ENCODE peak calls at places on chromosomes 3 and 15, in four cellular contexts. K is tibial artery, Q is esophagus squamous epithelium, L is psoas muscle. N is an unnamed sample. For H3K9me3 and H3K27me3, the result is how much of the 10 kb centered on the place peaks cover.

GRCh38 chr15:98292442-98293240 is 332.1 kb downstream of the ARRDC4 start:
- DNase-seq in K (no peak), Q (no peak), L (peak), N (no peak)

GRCh38 chr3:99607151-99607550 is 31.2 kb upstream of the COL8A1 start:
- DNase-seq in K (no peak), Q (no peak), L (no peak), N (no peak)

GRCh38 chr15:47885921-47886320 is 168.6 kb downstream of the SEMA6D start:
- DNase-seq in K (no peak), Q (no peak), L (no peak), N (no peak)

GRCh38 chr15:55357774-55358173 is 38.8 kb downstream of the PIGB start:
- DNase-seq in K (no peak), Q (no peak), L (no peak), N (no peak)

GRCh38 chr15:85545757-85546156 is 165.4 kb downstream of the AKAP13 start:
- DNase-seq in K (no peak), Q (no peak), L (no peak), N (no peak)

GRCh38 chr3:113804701-113805100 is 33.9 kb upstream of the GRAMD1C start:
- DNase-seq in K (no peak), Q (no peak), L (no peak), N (no peak)

GRCh38 chr15:83312046-83312445 is 27.6 kb upstream of the BNC1 start:
- DNase-seq in K (no peak), Q (no peak), L (no peak), N (no peak)

GRCh38 chr3:196662033-196662432 is 22.5 kb downstream of the NRROS start:
- DNase-seq in K (no peak), Q (no peak), L (no peak), N (no peak)

GRCh38 chr3:177126015-177126773 is 71.1 kb downstream of the TBL1XR1 start:
- DNase-seq in K (no peak), Q (no peak), L (no peak), N (no peak)

GRCh38 chr3:196942915-196943277 is 568 bp upstream of the NCBP2 start:
- DNase-seq in K (no peak), Q (no peak), L (no peak), N (no peak)

GRCh38 chr3:121723485-121723884 is 26.1 kb downstream of the GOLGB1 start:
- DNase-seq in K (no peak), Q (no peak), L (no peak), N (no peak)

GRCh38 chr3:68808563-68808962 is 123.8 kb downstream of the TAFA4 start:
- DNase-seq in K (no peak), Q (no peak), L (no peak), N (no peak)

GRCh38 chr3:183252973-183253363 is at the start of gene B3GNT5:
- DNase-seq in K (no peak), Q (no peak), L (peak), N (no peak)

GRCh38 chr3:169390741-169391300 is 272.7 kb downstream of the MECOM start:
- DNase-seq in K (no peak), Q (no peak), L (no peak), N (no peak)

GRCh38 chr15:80920271-80920699 is 69.3 kb downstream of the MESD start:
- DNase-seq in K (no peak), Q (no peak), L (no peak), N (no peak)

GRCh38 chr3:27976933-27977332 is 254.8 kb upstream of the EOMES start:
- DNase-seq in K (no peak), Q (no peak), L (no peak), N (no peak)

GRCh38 chr3:45178131-45179023 is 32.2 kb upstream of the CDCP1 start:
- DNase-seq in K (no peak), Q (no peak), L (no peak), N (no peak)

GRCh38 chr3:55147406-55147805 is 219.5 kb upstream of the LRTM1 start:
- DNase-seq in K (no peak), Q (no peak), L (no peak), N (no peak)

GRCh38 chr3:9225268-9225667 is 24.2 kb downstream of the SRGAP3 start:
- DNase-seq in K (no peak), Q (no peak), L (no peak), N (no peak)

GRCh38 chr3:155747286-155747685 is 2.4 kb upstream of the PLCH1 start:
- DNase-seq in K (no peak), Q (no peak), L (no peak), N (no peak)

GRCh38 chr3:155744626-155745324 is at the start of gene PLCH1:
- DNase-seq in K (peak), Q (no peak), L (peak), N (no peak)

GRCh38 chr3:155744091-155744625 is 713 bp downstream of the PLCH1 start:
- DNase-seq in K (no peak), Q (no peak), L (peak), N (no peak)

GRCh38 chr3:155746703-155747102 is 1.8 kb upstream of the PLCH1 start:
- DNase-seq in K (no peak), Q (no peak), L (no peak), N (no peak)

GRCh38 chr3:155745795-155746550 is 1.1 kb upstream of the PLCH1 start:
- DNase-seq in K (no peak), Q (no peak), L (no peak), N (no peak)
- H3K4me3 ChIP-seq in K (peak), Q (peak), L (peak), N (peak)

GRCh38 chr3:354433-354832 is 157.9 kb downstream of the CHL1 start:
- DNase-seq in K (no peak), Q (no peak), L (no peak), N (no peak)
- H3K9me3 ChIP-seq in K (under half), Q (under half), L (under half), N (under half)

GRCh38 chr15:66107070-66107469 is 146.5 kb downstream of the MEGF11 start:
- DNase-seq in K (no peak), Q (no peak), L (no peak), N (no peak)

GRCh38 chr15:66108483-66109270 is 144.9 kb downstream of the MEGF11 start:
- DNase-seq in K (no peak), Q (no peak), L (no peak), N (no peak)

GRCh38 chr15:66112388-66112787 is 141.2 kb downstream of the MEGF11 start:
- DNase-seq in K (no peak), Q (no peak), L (no peak), N (no peak)

GRCh38 chr15:66109826-66110225 is 143.7 kb downstream of the MEGF11 start:
- DNase-seq in K (no peak), Q (no peak), L (no peak), N (no peak)

DNA sequence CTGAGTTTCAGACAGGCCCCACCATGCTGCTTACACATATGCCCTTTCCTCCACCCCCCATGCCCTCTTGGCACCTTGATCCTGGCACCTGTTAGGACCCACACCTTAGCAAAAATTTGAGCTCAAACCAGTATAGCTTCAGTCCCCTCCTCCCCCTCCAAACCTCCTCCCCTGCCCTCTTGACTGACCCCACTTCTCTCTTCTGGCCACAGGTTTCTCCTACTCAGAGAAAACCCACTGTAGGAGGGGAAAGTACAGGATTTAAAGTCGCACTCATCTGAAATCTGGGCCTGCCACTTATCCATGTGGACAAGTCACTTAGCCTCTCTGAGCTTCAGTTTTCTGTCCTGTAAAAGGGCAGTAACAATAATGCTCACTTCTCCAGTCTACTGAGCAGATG is 142.8 kb downstream of the MEGF11 start:
- DNase-seq in K (no peak), Q (no peak), L (no peak), N (no peak)
- H3K27me3 ChIP-seq in K (under half), Q (under half), L (under half), N (under half)

GRCh38 chr15:58491151-58491473 is 59.3 kb downstream of the LIPC start:
- DNase-seq in K (no peak), Q (no peak), L (no peak), N (peak)

GRCh38 chr15:58490405-58491150 is 58.8 kb downstream of the LIPC start:
- DNase-seq in K (no peak), Q (no peak), L (no peak), N (no peak)

GRCh38 chr15:58489693-58490404 is 58.1 kb downstream of the LIPC start:
- DNase-seq in K (no peak), Q (no peak), L (no peak), N (no peak)

GRCh38 chr15:58487724-58488120 is 55.9 kb downstream of the LIPC start:
- DNase-seq in K (no peak), Q (no peak), L (no peak), N (no peak)

DNA sequence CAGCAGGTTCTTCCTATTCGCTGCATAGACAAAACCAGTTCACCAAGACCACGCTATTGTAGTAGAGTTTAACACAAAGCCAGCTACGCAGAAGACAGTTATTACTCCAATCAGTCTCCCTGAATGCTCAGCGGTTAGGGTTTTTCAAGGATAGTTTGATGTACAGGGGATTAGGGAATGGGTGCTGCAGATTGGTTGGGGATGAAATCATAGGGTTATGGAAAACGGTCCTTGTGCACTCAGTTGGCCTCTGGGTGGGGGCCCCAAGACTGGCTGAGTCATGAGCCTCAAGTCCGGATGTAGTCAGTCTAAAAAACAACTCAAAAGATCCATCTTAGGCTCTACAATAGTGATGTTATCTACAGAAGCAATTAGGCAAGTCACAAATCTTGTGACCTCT is 57.5 kb downstream of the LIPC start:
- DNase-seq in K (no peak), Q (no peak), L (no peak), N (no peak)
- H3K4me3 ChIP-seq in K (no peak), Q (no peak), L (no peak), N (no peak)

DNA sequence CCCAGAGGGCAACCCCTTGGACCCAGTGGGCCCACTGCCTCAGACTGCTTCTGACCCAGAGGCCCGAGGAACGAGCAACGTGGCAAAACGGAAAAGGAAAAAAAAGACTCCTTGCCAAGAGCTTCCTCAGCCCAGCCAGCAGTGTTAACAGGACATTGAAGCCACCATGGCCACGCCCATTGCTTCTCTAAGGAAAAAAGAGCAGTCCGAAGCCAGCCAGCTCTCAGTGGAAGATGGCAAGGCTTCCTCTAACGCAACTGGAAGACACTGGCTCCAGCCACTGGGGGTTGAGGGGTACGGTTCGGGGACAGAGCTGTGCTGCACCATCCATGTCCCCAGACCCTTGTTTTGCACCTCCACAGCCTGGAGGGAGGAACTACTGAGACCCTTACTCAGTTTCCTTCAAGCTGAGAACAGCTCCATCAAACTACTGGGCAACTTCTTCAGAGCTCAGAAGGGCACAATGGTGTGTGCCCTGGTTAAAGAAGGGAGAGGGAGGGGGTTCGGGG is 10.7 kb downstream of the BMF start:
- DNase-seq in K (peak), Q (no peak), L (peak), N (no peak)
- H3K9me3 ChIP-seq in K (under half), Q (under half), L (under half), N (under half)

DNA sequence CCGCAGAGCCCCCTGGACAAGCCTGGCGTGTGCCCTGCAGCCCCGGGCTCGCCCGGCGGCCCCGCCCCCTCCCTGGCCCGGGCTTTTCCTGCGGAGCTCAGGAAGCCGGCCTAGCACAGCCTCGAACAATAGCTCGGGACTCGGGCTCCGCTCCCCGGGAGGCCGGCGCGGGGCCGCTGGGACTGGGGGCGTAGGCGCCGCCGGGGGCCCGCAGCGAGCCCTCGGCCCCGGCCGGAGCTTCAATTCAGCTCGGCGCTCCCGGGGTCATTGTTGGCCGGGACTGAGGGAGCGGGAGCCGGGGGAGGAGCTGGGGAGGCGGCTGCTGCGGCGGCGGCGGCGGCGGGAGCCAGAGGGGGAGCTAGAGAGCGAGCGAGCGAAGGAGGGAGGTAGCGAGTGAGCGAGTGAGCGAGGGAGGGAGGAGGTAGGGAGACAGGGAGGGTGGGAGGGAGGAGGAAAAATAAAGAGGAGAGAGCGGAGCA is 41.0 kb upstream of the ROPN1 start:
- DNase-seq in K (peak), Q (no peak), L (peak), N (peak)
- H3K27me3 ChIP-seq in K (under half), Q (under half), L (under half), N (under half)

DNA sequence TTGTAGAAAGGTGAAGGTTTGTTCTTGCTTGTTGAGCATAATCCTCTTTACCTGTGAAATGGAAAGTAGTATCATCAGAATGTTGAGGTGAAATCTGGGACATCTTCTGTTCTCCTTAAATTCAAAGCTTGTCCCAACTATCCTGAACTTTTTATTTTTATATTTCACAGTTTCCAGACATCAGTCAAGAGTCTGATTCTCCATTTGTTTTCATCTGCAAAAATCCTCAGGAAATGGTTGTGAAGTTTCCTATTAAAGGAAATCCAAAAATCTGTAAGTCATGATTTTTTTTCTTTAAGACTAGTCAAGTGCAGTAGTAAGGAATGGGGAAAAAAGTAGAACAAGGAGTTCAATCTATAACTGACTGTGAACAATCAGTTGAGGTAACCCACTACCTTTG is 15.5 kb upstream of the ZNF609 start:
- DNase-seq in K (no peak), Q (no peak), L (no peak), N (no peak)
- H3K4me3 ChIP-seq in K (no peak), Q (no peak), L (no peak), N (no peak)

DNA sequence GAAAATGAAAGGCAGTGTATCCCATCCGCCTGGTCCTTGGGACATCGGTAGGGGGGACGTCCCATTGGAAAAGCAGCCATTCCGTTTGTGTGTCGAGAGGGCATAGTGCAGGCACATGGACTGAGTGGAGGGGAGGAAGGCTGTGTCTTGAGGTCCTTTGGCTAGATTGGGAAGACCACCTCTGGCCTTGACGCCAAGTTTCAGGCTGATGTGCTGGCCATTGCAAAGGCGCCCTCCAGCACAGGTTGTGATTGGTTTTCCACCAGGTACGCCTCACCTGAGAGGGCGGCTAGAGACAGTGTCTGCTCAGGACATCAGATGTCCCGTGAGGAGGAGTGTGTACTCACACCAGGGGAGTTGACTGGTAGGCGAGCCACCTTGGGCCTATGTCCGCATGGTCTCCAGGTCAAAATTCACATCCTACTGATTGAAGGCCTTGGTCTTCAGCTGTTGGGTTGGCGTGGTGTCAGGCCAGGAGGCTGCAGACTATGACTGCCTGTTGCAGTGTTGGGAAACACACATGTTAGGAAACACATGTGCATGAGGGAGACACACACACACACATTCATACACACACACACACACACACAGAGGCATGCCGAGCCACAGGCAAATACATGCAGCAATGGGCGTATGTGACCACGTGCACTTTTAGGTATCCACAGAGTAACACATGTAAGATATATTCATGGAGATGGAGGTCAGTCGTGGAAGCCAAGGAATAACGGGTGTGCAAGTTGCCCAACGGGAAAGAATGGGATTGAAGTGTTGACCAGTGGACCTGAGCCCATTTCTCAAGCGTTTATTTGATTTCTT is 98.4 kb downstream of the SNRPN start:
- DNase-seq in K (peak), Q (no peak), L (no peak), N (no peak)
- H3K9me3 ChIP-seq in K (half or more), Q (half or more), L (half or more), N (half or more)

N was measured in thoracic aorta.